ENCODE peak calls at places on chromosomes 16 and 17, in eight cellular contexts. One of them, this sample, is unnamed.
A peak's percentile ranks its signal among the peaks of the same experiment; 100 is the strongest.

GRCh38 chr17:80698297-80698696 is 153.7 kb downstream of the RPTOR start:
- DNase-seq in Calu3: no peak
- DNase-seq in RWPE1: no peak
- DNase-seq in SK-N-SH: no peak
- DNase-seq in AG09319: no peak
- DNase-seq in left ventricle myocardium inferior: no peak
- DNase-seq in GM10248: no peak
- DNase-seq in NB4: no peak
- DNase-seq in this sample: no peak

GRCh38 chr17:3879181-3879580 is 13.7 kb downstream of the CAMKK1 start:
- DNase-seq in AG09319: no peak
- DNase-seq in GM10248: no peak
- DNase-seq in SK-N-SH: peak; percentile 85
- DNase-seq in Calu3: no peak
- DNase-seq in NB4: no peak
- DNase-seq in left ventricle myocardium inferior: peak; percentile 44
- DNase-seq in RWPE1: no peak
- DNase-seq in this sample: no peak

GRCh38 chr17:75869282-75870141 is 8.9 kb downstream of the TRIM47 start:
- DNase-seq in RWPE1: no peak
- DNase-seq in AG09319: no peak
- DNase-seq in SK-N-SH: peak; percentile 53
- DNase-seq in NB4: no peak
- DNase-seq in left ventricle myocardium inferior: peak; percentile 74
- DNase-seq in GM10248: no peak
- DNase-seq in Calu3: peak; percentile 36
- DNase-seq in this sample: no peak

GRCh38 chr16:27174798-27175197 is 28.5 kb upstream of the KDM8 start:
- DNase-seq in RWPE1: peak; percentile 72
- DNase-seq in NB4: no peak
- DNase-seq in GM10248: no peak
- DNase-seq in left ventricle myocardium inferior: no peak
- DNase-seq in AG09319: no peak
- DNase-seq in SK-N-SH: no peak
- DNase-seq in Calu3: no peak
- DNase-seq in this sample: no peak

GRCh38 chr17:18362509-18363020 is 785 bp downstream of the SHMT1 start:
- DNase-seq in AG09319: peak; percentile 36
- DNase-seq in left ventricle myocardium inferior: peak; percentile 69
- DNase-seq in Calu3: peak; percentile 64
- DNase-seq in NB4: peak; percentile 51
- DNase-seq in GM10248: no peak
- DNase-seq in RWPE1: peak; percentile 54
- DNase-seq in SK-N-SH: peak; percentile 70
- DNase-seq in this sample: no peak

GRCh38 chr16:50737420-50737959 is 4.4 kb upstream of the CYLD start:
- DNase-seq in GM10248: no peak
- DNase-seq in NB4: no peak
- DNase-seq in Calu3: no peak
- DNase-seq in AG09319: no peak
- DNase-seq in SK-N-SH: no peak
- DNase-seq in RWPE1: no peak
- DNase-seq in left ventricle myocardium inferior: no peak
- DNase-seq in this sample: no peak

GRCh38 chr17:41547921-41548843 is 20.1 kb upstream of the KRT19 start:
- DNase-seq in NB4: peak; percentile 95
- DNase-seq in SK-N-SH: peak; percentile 67
- DNase-seq in Calu3: peak; percentile 99
- DNase-seq in left ventricle myocardium inferior: no peak
- DNase-seq in RWPE1: peak; percentile 95
- DNase-seq in AG09319: peak; percentile 92
- DNase-seq in GM10248: no peak
- DNase-seq in this sample: no peak

GRCh38 chr17:31581022-31581483 is 189.6 kb downstream of the RAB11FIP4 start:
- DNase-seq in GM10248: no peak
- DNase-seq in RWPE1: peak; percentile 56
- DNase-seq in left ventricle myocardium inferior: peak; percentile 78
- DNase-seq in SK-N-SH: peak; percentile 84
- DNase-seq in AG09319: no peak
- DNase-seq in NB4: no peak
- DNase-seq in Calu3: peak; percentile 87
- DNase-seq in this sample: no peak

GRCh38 chr17:48077555-48077954 is 23.7 kb downstream of the CBX1 start:
- DNase-seq in RWPE1: no peak
- DNase-seq in AG09319: no peak
- DNase-seq in SK-N-SH: no peak
- DNase-seq in NB4: no peak
- DNase-seq in Calu3: no peak
- DNase-seq in left ventricle myocardium inferior: no peak
- DNase-seq in GM10248: no peak
- DNase-seq in this sample: no peak

GRCh38 chr17:63703556-63704258 is 3.8 kb upstream of the LIMD2 start:
- DNase-seq in GM10248: no peak
- DNase-seq in left ventricle myocardium inferior: no peak
- DNase-seq in Calu3: no peak
- DNase-seq in SK-N-SH: no peak
- DNase-seq in AG09319: no peak
- DNase-seq in NB4: no peak
- DNase-seq in RWPE1: no peak
- DNase-seq in this sample: no peak

GRCh38 chr17:45357364-45357997 is 40.7 kb upstream of the MAP3K14 start:
- DNase-seq in Calu3: no peak
- DNase-seq in SK-N-SH: no peak
- DNase-seq in NB4: no peak
- DNase-seq in RWPE1: no peak
- DNase-seq in AG09319: no peak
- DNase-seq in GM10248: no peak
- DNase-seq in left ventricle myocardium inferior: no peak
- DNase-seq in this sample: no peak

GRCh38 chr17:304461-304860 is 48.1 kb downstream of the RPH3AL start:
- DNase-seq in left ventricle myocardium inferior: no peak
- DNase-seq in SK-N-SH: no peak
- DNase-seq in GM10248: no peak
- DNase-seq in Calu3: no peak
- DNase-seq in RWPE1: no peak
- DNase-seq in AG09319: no peak
- DNase-seq in NB4: no peak
- DNase-seq in this sample: no peak

GRCh38 chr16:17273142-17273561 is 197.6 kb downstream of the XYLT1 start:
- DNase-seq in Calu3: peak; percentile 63
- DNase-seq in AG09319: peak; percentile 68
- DNase-seq in RWPE1: peak; percentile 42
- DNase-seq in NB4: peak; percentile 75
- DNase-seq in SK-N-SH: no peak
- DNase-seq in GM10248: peak; percentile 62
- DNase-seq in left ventricle myocardium inferior: no peak
- DNase-seq in this sample: no peak

GRCh38 chr16:85607331-85607765 is 5.8 kb upstream of the GSE1 start:
- DNase-seq in SK-N-SH: peak; percentile 68
- DNase-seq in left ventricle myocardium inferior: no peak
- DNase-seq in Calu3: no peak
- DNase-seq in GM10248: no peak
- DNase-seq in AG09319: no peak
- DNase-seq in RWPE1: no peak
- DNase-seq in NB4: peak; percentile 41
- DNase-seq in this sample: no peak
- TF ChIP-seq CTCF in SK-N-SH: no peak
- TF ChIP-seq CTCF in left ventricle myocardium inferior: no peak
- TF ChIP-seq CTCF in Calu3: no peak
- TF ChIP-seq CTCF in GM10248: no peak
- TF ChIP-seq CTCF in AG09319: no peak
- TF ChIP-seq CTCF in RWPE1: no peak
- TF ChIP-seq CTCF in NB4: no peak
- TF ChIP-seq CTCF in this sample: no peak

DNA sequence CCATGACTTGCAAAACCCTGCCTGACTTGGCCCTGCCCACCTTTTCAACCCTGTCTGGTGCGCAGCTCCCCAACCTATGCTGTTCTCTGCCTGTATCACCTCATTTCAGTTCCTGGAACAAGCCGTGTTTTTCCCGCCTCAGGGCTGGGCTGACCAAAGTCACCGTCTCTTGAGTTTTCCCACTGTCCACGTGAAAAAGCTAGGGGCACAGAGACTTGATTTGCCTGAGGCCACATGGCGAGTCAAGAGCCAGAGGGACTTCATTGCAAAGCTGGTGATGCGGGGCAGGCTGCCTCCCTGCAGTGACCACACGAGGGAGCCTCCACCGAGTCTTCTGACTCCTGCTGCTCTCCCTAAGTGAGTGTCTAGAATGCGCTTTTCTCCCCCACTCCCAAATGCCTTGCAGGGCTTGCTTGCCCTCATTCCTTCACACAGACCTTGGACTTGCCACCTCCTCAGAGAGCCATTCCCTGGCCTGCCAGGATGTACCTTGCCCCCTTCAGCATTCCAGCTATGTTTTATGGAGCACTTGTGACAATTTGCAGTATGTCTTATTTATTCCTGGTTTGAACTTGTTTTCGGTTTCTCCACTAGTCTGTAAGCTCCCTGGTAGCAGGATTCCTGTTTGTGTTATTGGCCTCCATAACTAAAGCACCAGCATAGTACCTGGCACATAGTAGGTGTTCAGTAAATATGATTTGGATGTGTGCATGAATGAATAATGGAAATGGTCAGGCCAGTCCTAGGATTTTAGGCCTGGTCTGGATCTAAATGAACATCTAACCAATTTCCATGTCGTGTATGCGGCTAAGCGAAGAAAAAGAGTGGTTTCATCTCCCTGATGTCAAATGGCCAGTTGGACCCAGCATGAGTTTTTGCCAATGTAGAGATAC is 252.3 kb downstream of the SNX29 start:
- DNase-seq in AG09319: peak; percentile 75
- DNase-seq in Calu3: peak; percentile 79
- DNase-seq in NB4: peak; percentile 44
- DNase-seq in GM10248: peak; percentile 53
- DNase-seq in RWPE1: peak; percentile 40
- DNase-seq in SK-N-SH: peak; percentile 63
- DNase-seq in left ventricle myocardium inferior: peak; percentile 44
- DNase-seq in this sample: no peak
- TF ChIP-seq CTCF in AG09319: peak; percentile 95
- TF ChIP-seq CTCF in Calu3: peak; percentile 81
- TF ChIP-seq CTCF in NB4: peak; percentile 54
- TF ChIP-seq CTCF in GM10248: peak; percentile 62
- TF ChIP-seq CTCF in RWPE1: peak; percentile 45
- TF ChIP-seq CTCF in SK-N-SH: peak; percentile 66
- TF ChIP-seq CTCF in left ventricle myocardium inferior: peak; percentile 79
- TF ChIP-seq CTCF in this sample: no peak

DNA sequence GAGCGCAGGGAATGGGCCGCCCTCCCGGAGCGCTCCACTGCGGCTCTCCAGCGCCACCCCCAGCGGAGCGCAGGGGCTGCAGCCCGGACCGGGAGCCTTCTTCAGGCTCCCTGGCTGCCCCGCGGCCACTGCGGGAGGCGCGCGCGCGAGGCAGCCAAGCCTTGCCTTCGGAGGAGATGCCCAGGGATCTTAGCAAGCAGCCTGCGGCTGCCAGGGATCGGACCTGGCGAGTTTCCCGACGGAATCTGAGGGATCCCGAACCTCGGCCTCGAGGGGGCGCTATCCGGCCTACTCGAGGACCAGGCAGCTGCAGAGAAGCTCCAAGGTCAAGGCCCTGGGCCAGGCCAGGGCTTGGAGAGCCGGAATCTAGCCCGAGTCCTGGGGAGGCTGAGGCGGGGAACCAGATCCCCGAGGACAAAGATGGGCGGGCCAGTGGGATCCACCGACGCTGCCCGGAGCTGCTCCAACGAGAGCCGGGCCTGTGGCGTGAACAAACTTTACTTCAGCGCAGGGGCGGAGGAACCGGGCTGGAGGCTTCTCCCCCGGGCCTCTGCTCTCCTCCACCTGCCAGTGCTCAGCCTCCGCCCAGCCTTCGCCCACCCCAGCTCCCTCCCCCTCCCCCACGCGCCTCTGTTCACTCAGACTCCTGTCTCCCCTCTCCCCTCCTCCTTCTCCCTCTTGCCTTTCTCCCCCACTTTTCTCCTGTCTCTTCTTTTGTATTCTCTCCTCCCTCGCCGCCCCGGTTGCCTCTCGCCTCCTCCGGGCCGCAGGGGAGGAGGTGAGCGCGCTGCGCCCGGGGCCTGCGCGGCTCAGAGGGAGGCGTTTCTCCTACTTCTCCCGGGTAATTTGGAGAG is at the start of gene IRX6:
- DNase-seq in SK-N-SH: peak; percentile 89
- DNase-seq in NB4: no peak
- DNase-seq in RWPE1: no peak
- DNase-seq in left ventricle myocardium inferior: peak; percentile 51
- DNase-seq in AG09319: no peak
- DNase-seq in Calu3: no peak
- DNase-seq in GM10248: no peak
- DNase-seq in this sample: no peak
- TF ChIP-seq CTCF in SK-N-SH: peak; percentile 52
- TF ChIP-seq CTCF in NB4: peak; percentile 36
- TF ChIP-seq CTCF in RWPE1: no peak
- TF ChIP-seq CTCF in left ventricle myocardium inferior: peak; percentile 58
- TF ChIP-seq CTCF in AG09319: peak; percentile 20
- TF ChIP-seq CTCF in Calu3: no peak
- TF ChIP-seq CTCF in GM10248: no peak
- TF ChIP-seq CTCF in this sample: no peak

GRCh38 chr16:88857728-88858339 is 907 bp downstream of the TRAPPC2L start:
- DNase-seq in RWPE1: peak; percentile 52
- DNase-seq in NB4: peak; percentile 93
- DNase-seq in AG09319: peak; percentile 30
- DNase-seq in GM10248: peak; percentile 89
- DNase-seq in Calu3: peak; percentile 89
- DNase-seq in SK-N-SH: peak; percentile 88
- DNase-seq in left ventricle myocardium inferior: peak; percentile 80
- DNase-seq in this sample: peak; percentile 54
- TF ChIP-seq CTCF in RWPE1: peak; percentile 66
- TF ChIP-seq CTCF in NB4: peak; percentile 92
- TF ChIP-seq CTCF in AG09319: peak; percentile 87
- TF ChIP-seq CTCF in GM10248: peak; percentile 83
- TF ChIP-seq CTCF in Calu3: peak; percentile 88
- TF ChIP-seq CTCF in SK-N-SH: peak; percentile 74
- TF ChIP-seq CTCF in left ventricle myocardium inferior: peak; percentile 78
- TF ChIP-seq CTCF in this sample: peak; percentile 63

DNA sequence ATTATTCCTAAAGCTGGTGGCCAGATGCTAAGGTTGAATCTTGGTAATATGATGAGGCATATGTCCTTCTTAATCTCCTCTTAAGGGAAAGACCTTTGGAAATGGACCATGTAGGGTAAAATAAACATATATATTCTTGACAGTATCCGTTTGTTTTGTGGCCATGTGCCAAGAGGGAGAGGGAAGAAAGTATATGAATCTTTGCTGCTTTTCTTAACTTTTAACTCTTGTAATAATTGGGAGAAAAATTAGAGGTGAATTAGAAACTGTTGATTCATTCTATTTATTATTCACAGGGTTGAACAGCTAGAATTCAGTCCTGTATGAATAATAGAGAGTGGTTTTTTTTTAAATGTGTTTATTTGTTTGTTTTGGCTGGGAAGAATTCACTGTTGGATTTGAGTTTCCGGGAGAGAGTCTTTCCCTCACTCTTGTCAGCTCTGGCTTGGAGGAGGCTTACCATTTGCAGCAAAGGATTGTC is 31.6 kb downstream of the AATF start:
- DNase-seq in SK-N-SH: no peak
- DNase-seq in left ventricle myocardium inferior: no peak
- DNase-seq in GM10248: no peak
- DNase-seq in RWPE1: no peak
- DNase-seq in NB4: no peak
- DNase-seq in AG09319: no peak
- DNase-seq in Calu3: no peak
- DNase-seq in this sample: no peak
- TF ChIP-seq CTCF in SK-N-SH: no peak
- TF ChIP-seq CTCF in left ventricle myocardium inferior: no peak
- TF ChIP-seq CTCF in GM10248: no peak
- TF ChIP-seq CTCF in RWPE1: no peak
- TF ChIP-seq CTCF in NB4: no peak
- TF ChIP-seq CTCF in AG09319: no peak
- TF ChIP-seq CTCF in Calu3: no peak
- TF ChIP-seq CTCF in this sample: no peak

This sample was measured in natural killer cell.